ENCODE peak calls at places on chromosomes 11 and 22, in nine cellular contexts. Z is body of pancreas, B is right atrium auricular region, Q is spleen, P is Panc1, J is AG09309, G is keratinocyte, K is kidney epithelial cell, W is tibial nerve. H is an unnamed sample.

GRCh38 chr11:132475046-132475445 is 1057.3 kb downstream of the OPCML start:
- DNase-seq in Z (no peak), B (no peak), Q (no peak), P (no peak), J (no peak), G (no peak), K (no peak), W (no peak), H (peak)

GRCh38 chr11:121696177-121696863 is 243.6 kb upstream of the SORL1-AS1 start:
- DNase-seq in Z (peak), B (no peak), Q (no peak), P (no peak), J (no peak), G (no peak), K (no peak), W (no peak), H (no peak)

GRCh38 chr22:27537481-27537891 is 264.1 kb downstream of the MN1 start:
- DNase-seq in Z (peak), B (no peak), Q (peak), P (no peak), J (no peak), G (no peak), K (no peak), W (no peak), H (peak)

GRCh38 chr22:28759861-28760560 is 12.5 kb upstream of the CCDC117 start:
- DNase-seq in Z (no peak), B (no peak), Q (peak), P (no peak), J (no peak), G (no peak), K (no peak), W (no peak), H (no peak)

GRCh38 chr11:82873919-82874333 is 26.3 kb downstream of the PRCP start:
- DNase-seq in Z (no peak), B (no peak), Q (no peak), P (no peak), J (no peak), G (no peak), K (no peak), W (no peak), H (peak)

GRCh38 chr11:69878927-69879733 is 59.9 kb upstream of the FGF3 start:
- DNase-seq in Z (no peak), B (no peak), Q (peak), P (no peak), J (no peak), G (no peak), K (no peak), W (no peak), H (no peak)

GRCh38 chr11:829946-830294 is 2.2 kb downstream of the CRACR2B start:
- DNase-seq in Z (no peak), B (no peak), Q (no peak), P (no peak), J (no peak), G (no peak), K (no peak), W (no peak), H (no peak)

GRCh38 chr11:102359372-102359771 is 12.4 kb downstream of the BIRC2 start:
- DNase-seq in Z (no peak), B (no peak), Q (no peak), P (no peak), J (no peak), G (no peak), K (no peak), W (no peak), H (no peak)

DNA sequence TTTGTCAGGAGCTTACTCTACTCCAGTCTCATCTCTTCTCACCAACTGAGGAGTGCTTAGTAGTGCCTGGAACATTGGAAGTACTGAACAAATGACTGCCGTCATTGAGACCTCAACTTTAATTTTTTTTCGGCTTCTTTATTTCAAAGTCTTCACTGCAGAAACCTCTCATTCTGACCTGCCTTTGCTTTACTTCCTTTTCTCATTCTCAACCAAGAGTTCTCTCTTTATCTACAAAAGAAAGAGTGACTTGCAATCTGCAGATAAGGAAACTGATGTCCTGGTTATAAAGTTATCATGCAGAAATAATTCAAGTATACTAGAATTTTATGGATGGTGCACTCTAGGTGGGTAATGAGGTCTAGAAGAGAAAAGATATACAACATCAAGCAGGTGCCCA is 1.2 kb upstream of the EED start:
- DNase-seq in Z (no peak), B (no peak), Q (no peak), P (no peak), J (no peak), G (no peak), K (no peak), W (no peak), H (no peak)
- H3K4me3 ChIP-seq in Z (no peak), B (no peak), Q (no peak), P (no peak), J (no peak), G (no peak), K (no peak), W (no peak), H (no peak)

GRCh38 chr11:6505577-6506240 is 8.6 kb downstream of the DNHD1 start:
- DNase-seq in Z (peak), B (no peak), Q (no peak), P (peak), J (no peak), G (peak), K (peak), W (peak), H (peak)

GRCh38 chr11:6498544-6498943 is 1.5 kb downstream of the DNHD1 start:
- DNase-seq in Z (no peak), B (no peak), Q (no peak), P (no peak), J (no peak), G (no peak), K (no peak), W (no peak), H (no peak)

GRCh38 chr11:6497069-6497839 is at the start of gene DNHD1:
- DNase-seq in Z (no peak), B (no peak), Q (no peak), P (no peak), J (no peak), G (no peak), K (no peak), W (no peak), H (no peak)

GRCh38 chr11:6498121-6498520 is 1.0 kb downstream of the DNHD1 start:
- DNase-seq in Z (no peak), B (peak), Q (no peak), P (no peak), J (peak), G (no peak), K (no peak), W (no peak), H (peak)

DNA sequence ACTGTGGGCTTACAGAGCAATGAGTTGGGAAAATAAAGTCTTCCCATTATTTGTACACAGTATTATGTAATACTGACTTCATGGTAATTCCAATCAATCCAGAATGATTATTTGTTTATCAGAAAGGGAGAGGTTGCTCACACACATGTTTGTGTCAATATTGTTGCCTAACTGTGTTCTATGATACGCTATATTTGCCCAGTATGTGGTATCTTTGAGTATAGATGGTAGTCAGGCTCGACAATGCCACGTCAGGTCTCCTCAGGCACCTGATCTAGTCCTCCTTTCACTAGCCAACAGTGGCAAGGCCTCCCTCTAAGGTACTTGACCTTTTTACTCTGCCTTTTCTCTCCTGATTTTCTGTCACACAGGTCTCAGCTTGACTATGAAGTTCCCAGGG is 5.3 kb downstream of the DNHD1 start:
- DNase-seq in Z (no peak), B (no peak), Q (no peak), P (no peak), J (no peak), G (no peak), K (no peak), W (no peak), H (no peak)
- TF ChIP-seq CTCF in Z (no peak), B (no peak), Q (no peak), P (no peak), J (no peak), G (no peak), K (no peak), W (no peak), H (no peak)

GRCh38 chr11:14299921-14300320 is 59.1 kb downstream of the RRAS2 start:
- DNase-seq in Z (no peak), B (no peak), Q (no peak), P (no peak), J (no peak), G (no peak), K (no peak), W (no peak), H (no peak)
- H3K4me3 ChIP-seq in Z (no peak), B (no peak), Q (no peak), P (no peak), J (no peak), G (no peak), K (no peak), W (no peak), H (no peak)

GRCh38 chr11:2382927-2383822 is 6.1 kb downstream of the CD81 start:
- DNase-seq in Z (peak), B (peak), Q (peak), P (no peak), J (no peak), G (no peak), K (no peak), W (no peak), H (peak)
- TF ChIP-seq CTCF in Z (peak), B (no peak), Q (no peak), P (no peak), J (no peak), G (no peak), K (no peak), W (no peak), H (no peak)

GRCh38 chr22:31630331-31631329 is 31.4 kb downstream of the PISD start:
- DNase-seq in Z (peak), B (peak), Q (peak), P (no peak), J (no peak), G (peak), K (no peak), W (peak), H (peak)

GRCh38 chr22:31629741-31630184 is 32.3 kb downstream of the PISD start:
- DNase-seq in Z (no peak), B (no peak), Q (peak), P (no peak), J (no peak), G (no peak), K (no peak), W (no peak), H (no peak)

GRCh38 chr22:31628969-31629723 is 32.9 kb downstream of the PISD start:
- DNase-seq in Z (no peak), B (no peak), Q (peak), P (no peak), J (no peak), G (no peak), K (no peak), W (no peak), H (no peak)

GRCh38 chr22:31628362-31628761 is 33.7 kb downstream of the PISD start:
- DNase-seq in Z (no peak), B (no peak), Q (no peak), P (no peak), J (no peak), G (no peak), K (no peak), W (no peak), H (no peak)

DNA sequence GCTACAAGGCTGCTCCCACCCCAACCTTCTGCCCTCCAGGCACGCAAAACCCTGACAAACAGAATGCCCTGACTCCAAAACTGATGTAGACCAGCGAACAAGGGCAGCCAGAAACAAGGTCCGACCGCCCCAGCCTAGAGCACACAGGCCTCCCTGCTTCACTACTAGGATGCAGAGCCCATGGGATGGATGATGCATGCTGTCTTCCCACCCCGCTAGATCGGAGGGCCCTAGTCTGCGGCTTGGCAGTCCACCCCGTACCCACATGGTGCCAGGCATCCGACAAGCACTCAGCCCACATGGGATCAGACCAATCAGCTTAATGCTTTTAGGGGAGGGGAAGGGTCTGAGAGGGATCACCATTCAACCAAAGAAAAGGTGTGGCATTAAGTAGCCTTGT is 30.6 kb downstream of the PISD start:
- DNase-seq in Z (no peak), B (no peak), Q (peak), P (no peak), J (no peak), G (no peak), K (no peak), W (no peak), H (no peak)
- H3K4me3 ChIP-seq in Z (no peak), B (peak), Q (peak), P (peak), J (no peak), G (no peak), K (peak), W (peak), H (peak)

DNA sequence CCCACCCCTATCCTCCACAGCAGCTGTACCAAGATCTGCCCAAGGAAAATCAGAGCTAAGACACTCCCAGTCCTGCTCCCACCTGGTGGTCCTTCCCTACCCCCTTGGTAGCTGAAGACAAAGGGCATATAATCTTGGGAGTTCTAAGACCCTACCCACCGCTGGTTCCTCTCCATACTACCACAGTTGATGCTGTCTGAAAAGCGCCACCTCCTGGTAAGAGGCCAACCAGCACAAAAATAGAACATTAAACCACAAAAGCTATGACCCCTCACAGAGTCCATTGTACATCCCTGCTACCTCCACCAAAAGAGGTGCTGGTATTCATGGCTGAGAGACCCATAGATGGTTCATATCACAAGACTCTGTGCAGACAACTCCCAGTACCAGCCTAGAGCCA is 161.5 kb upstream of the ARHGAP42 start:
- DNase-seq in Z (no peak), B (no peak), Q (no peak), P (no peak), J (no peak), G (no peak), K (no peak), W (no peak), H (no peak)
- TF ChIP-seq CTCF in Z (no peak), B (no peak), Q (no peak), P (peak), J (no peak), G (peak), K (peak), W (no peak), H (peak)

GRCh38 chr22:23032681-23033080 is 37.6 kb upstream of the GNAZ start:
- DNase-seq in Z (no peak), B (no peak), Q (no peak), P (no peak), J (no peak), G (no peak), K (no peak), W (no peak), H (no peak)

GRCh38 chr22:23034621-23035556 is 35.4 kb upstream of the GNAZ start:
- DNase-seq in Z (no peak), B (no peak), Q (no peak), P (no peak), J (no peak), G (no peak), K (no peak), W (no peak), H (no peak)

GRCh38 chr22:23035557-23036277 is 34.6 kb upstream of the GNAZ start:
- DNase-seq in Z (no peak), B (no peak), Q (peak), P (no peak), J (no peak), G (no peak), K (no peak), W (no peak), H (no peak)

GRCh38 chr22:23031795-23032194 is 38.5 kb upstream of the GNAZ start:
- DNase-seq in Z (no peak), B (no peak), Q (no peak), P (no peak), J (no peak), G (no peak), K (no peak), W (no peak), H (no peak)

DNA sequence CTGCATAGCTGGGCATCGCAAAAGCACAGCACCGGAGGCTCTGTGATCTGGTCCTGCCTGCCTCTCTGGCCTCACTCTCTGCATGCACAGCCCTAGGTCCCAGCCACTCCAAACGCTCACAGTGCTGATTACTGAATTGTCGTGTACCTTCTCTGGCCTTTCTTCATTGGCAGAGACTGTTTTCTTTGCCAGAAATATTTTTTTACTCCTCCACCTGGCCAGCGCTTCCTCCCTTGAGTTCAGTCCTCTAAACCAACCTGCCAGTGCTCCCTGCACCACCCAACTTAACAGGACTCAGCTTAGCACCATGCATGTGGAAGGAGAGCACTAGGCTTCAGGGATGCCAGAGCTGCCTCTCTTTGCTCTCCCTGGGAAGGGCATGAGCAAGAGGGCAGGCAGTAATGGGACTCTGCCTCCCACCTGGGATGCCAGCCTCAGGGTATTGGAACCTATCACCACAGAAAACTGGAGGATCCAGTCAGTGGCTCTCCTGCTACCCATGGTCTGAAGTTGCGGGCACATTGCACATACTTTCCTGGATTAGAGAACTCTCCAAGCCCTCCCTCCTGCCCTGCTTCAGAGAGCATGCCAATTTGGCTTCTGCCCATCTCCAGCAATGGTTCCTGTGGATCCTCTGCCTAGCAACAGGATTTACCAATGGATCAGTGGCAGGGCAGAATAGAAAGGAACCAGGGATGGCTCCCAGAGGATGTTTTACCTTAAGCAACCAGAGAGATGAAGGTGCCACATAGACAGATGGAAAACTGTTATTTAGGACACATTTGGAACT is 37.0 kb upstream of the GNAZ start:
- DNase-seq in Z (no peak), B (no peak), Q (no peak), P (no peak), J (no peak), G (no peak), K (no peak), W (no peak), H (no peak)
- H3K4me3 ChIP-seq in Z (no peak), B (no peak), Q (no peak), P (no peak), J (no peak), G (no peak), K (no peak), W (no peak), H (no peak)